ENCODE peak calls at places on chromosome 4, in six cellular contexts. One of them, this sample, is unnamed.

GRCh38 chr4:39067031-39067430 is 5.0 kb downstream of the KLHL5 start:
- DNase-seq in AG09309: no peak
- DNase-seq in natural killer cell: no peak
- DNase-seq in frontal cortex: no peak
- DNase-seq in neural crest cell: no peak
- DNase-seq in bronchial epithelial cell: no peak
- DNase-seq in this sample: no peak

GRCh38 chr4:83438719-83439118 is 16.9 kb downstream of the HELQ start:
- DNase-seq in bronchial epithelial cell: peak; percentile 41
- DNase-seq in neural crest cell: no peak
- DNase-seq in frontal cortex: no peak
- DNase-seq in AG09309: no peak
- DNase-seq in natural killer cell: no peak
- DNase-seq in this sample: no peak

GRCh38 chr4:26590639-26591038 is 6.8 kb downstream of the TBC1D19 start:
- DNase-seq in natural killer cell: no peak
- DNase-seq in neural crest cell: no peak
- DNase-seq in bronchial epithelial cell: peak; percentile 88
- DNase-seq in frontal cortex: no peak
- DNase-seq in AG09309: no peak
- DNase-seq in this sample: no peak

GRCh38 chr4:168677879-168678278 is 181.0 kb downstream of the PALLD start:
- DNase-seq in bronchial epithelial cell: no peak
- DNase-seq in AG09309: no peak
- DNase-seq in frontal cortex: no peak
- DNase-seq in neural crest cell: no peak
- DNase-seq in natural killer cell: no peak
- DNase-seq in this sample: no peak

GRCh38 chr4:168710353-168710946 is 213.6 kb downstream of the PALLD start:
- DNase-seq in natural killer cell: no peak
- DNase-seq in neural crest cell: no peak
- DNase-seq in bronchial epithelial cell: peak; percentile 74
- DNase-seq in AG09309: peak; percentile 33
- DNase-seq in frontal cortex: peak; percentile 16
- DNase-seq in this sample: peak; percentile 30

GRCh38 chr4:188719794-188720193 is 580.6 kb downstream of the TRIML1 start:
- DNase-seq in AG09309: no peak
- DNase-seq in bronchial epithelial cell: no peak
- DNase-seq in neural crest cell: no peak
- DNase-seq in frontal cortex: no peak
- DNase-seq in natural killer cell: no peak
- DNase-seq in this sample: no peak

GRCh38 chr4:137125011-137125410 is 407.3 kb downstream of the PCDH18 start:
- DNase-seq in frontal cortex: no peak
- DNase-seq in bronchial epithelial cell: no peak
- DNase-seq in AG09309: peak; percentile 40
- DNase-seq in natural killer cell: no peak
- DNase-seq in neural crest cell: no peak
- DNase-seq in this sample: no peak

GRCh38 chr4:138475116-138475515 is 233.0 kb upstream of the SLC7A11 start:
- DNase-seq in neural crest cell: no peak
- DNase-seq in frontal cortex: no peak
- DNase-seq in natural killer cell: no peak
- DNase-seq in AG09309: no peak
- DNase-seq in bronchial epithelial cell: no peak
- DNase-seq in this sample: no peak

GRCh38 chr4:99847362-99847976 is 30.8 kb downstream of the DAPP1 start:
- DNase-seq in natural killer cell: no peak
- DNase-seq in neural crest cell: no peak
- DNase-seq in AG09309: no peak
- DNase-seq in bronchial epithelial cell: no peak
- DNase-seq in frontal cortex: no peak
- DNase-seq in this sample: no peak

GRCh38 chr4:7186081-7186480 is 6.3 kb upstream of the SORCS2 start:
- DNase-seq in frontal cortex: no peak
- DNase-seq in neural crest cell: no peak
- DNase-seq in AG09309: no peak
- DNase-seq in bronchial epithelial cell: no peak
- DNase-seq in natural killer cell: no peak
- DNase-seq in this sample: peak; percentile 80

GRCh38 chr4:658031-658667 is 15.9 kb downstream of the ATP5ME start:
- DNase-seq in natural killer cell: no peak
- DNase-seq in bronchial epithelial cell: no peak
- DNase-seq in AG09309: no peak
- DNase-seq in neural crest cell: no peak
- DNase-seq in frontal cortex: no peak
- DNase-seq in this sample: no peak

GRCh38 chr4:3413675-3414420 is 27.9 kb upstream of the HGFAC start:
- DNase-seq in bronchial epithelial cell: no peak
- DNase-seq in AG09309: no peak
- DNase-seq in natural killer cell: no peak
- DNase-seq in frontal cortex: no peak
- DNase-seq in neural crest cell: peak; percentile 22
- DNase-seq in this sample: no peak

GRCh38 chr4:153651961-153652784 is 31.9 kb upstream of the TLR2 start:
- DNase-seq in AG09309: no peak
- DNase-seq in bronchial epithelial cell: peak; percentile 85
- DNase-seq in neural crest cell: no peak
- DNase-seq in natural killer cell: no peak
- DNase-seq in frontal cortex: no peak
- DNase-seq in this sample: peak; percentile 3

GRCh38 chr4:147407261-147408045 is 73.4 kb upstream of the EDNRA start:
- DNase-seq in neural crest cell: no peak
- DNase-seq in natural killer cell: no peak
- DNase-seq in frontal cortex: no peak
- DNase-seq in bronchial epithelial cell: no peak
- DNase-seq in AG09309: no peak
- DNase-seq in this sample: no peak

GRCh38 chr4:158847535-158847934 is 78.7 kb downstream of the FNIP2 start:
- DNase-seq in natural killer cell: no peak
- DNase-seq in bronchial epithelial cell: no peak
- DNase-seq in neural crest cell: no peak
- DNase-seq in AG09309: no peak
- DNase-seq in frontal cortex: no peak
- DNase-seq in this sample: no peak

GRCh38 chr4:56212774-56213173 is 174.5 kb downstream of the AASDH start:
- DNase-seq in neural crest cell: no peak
- DNase-seq in AG09309: no peak
- DNase-seq in bronchial epithelial cell: no peak
- DNase-seq in frontal cortex: no peak
- DNase-seq in natural killer cell: no peak
- DNase-seq in this sample: no peak

GRCh38 chr4:74451214-74451661 is 6.3 kb downstream of the AREG start:
- DNase-seq in bronchial epithelial cell: peak; percentile 74
- DNase-seq in neural crest cell: no peak
- DNase-seq in frontal cortex: no peak
- DNase-seq in natural killer cell: no peak
- DNase-seq in AG09309: no peak
- DNase-seq in this sample: no peak

GRCh38 chr4:118765399-118765798 is 70.5 kb downstream of the SEC24D start:
- DNase-seq in frontal cortex: no peak
- DNase-seq in natural killer cell: no peak
- DNase-seq in bronchial epithelial cell: peak; percentile 87
- DNase-seq in AG09309: peak; percentile 99
- DNase-seq in neural crest cell: no peak
- DNase-seq in this sample: peak; percentile 59

GRCh38 chr4:113616443-113616842 is 145.1 kb downstream of the CAMK2D start:
- DNase-seq in natural killer cell: no peak
- DNase-seq in neural crest cell: no peak
- DNase-seq in frontal cortex: no peak
- DNase-seq in AG09309: no peak
- DNase-seq in bronchial epithelial cell: no peak
- DNase-seq in this sample: no peak

GRCh38 chr4:171449082-171449481 is 364.1 kb upstream of the GALNTL6 start:
- DNase-seq in AG09309: no peak
- DNase-seq in frontal cortex: no peak
- DNase-seq in natural killer cell: no peak
- DNase-seq in bronchial epithelial cell: no peak
- DNase-seq in neural crest cell: no peak
- DNase-seq in this sample: no peak

GRCh38 chr4:78767350-78767749 is 8.8 kb upstream of the BMP2K start:
- DNase-seq in AG09309: no peak
- DNase-seq in neural crest cell: no peak
- DNase-seq in natural killer cell: no peak
- DNase-seq in frontal cortex: no peak
- DNase-seq in bronchial epithelial cell: no peak
- DNase-seq in this sample: no peak

GRCh38 chr4:110633358-110634319 is 10.8 kb upstream of the PITX2 start:
- DNase-seq in AG09309: no peak
- DNase-seq in natural killer cell: no peak
- DNase-seq in bronchial epithelial cell: no peak
- DNase-seq in neural crest cell: no peak
- DNase-seq in frontal cortex: peak; percentile 28
- DNase-seq in this sample: no peak

GRCh38 chr4:174864031-174864430 is 35.0 kb upstream of the GLRA3 start:
- DNase-seq in natural killer cell: no peak
- DNase-seq in frontal cortex: no peak
- DNase-seq in neural crest cell: no peak
- DNase-seq in AG09309: no peak
- DNase-seq in bronchial epithelial cell: no peak
- DNase-seq in this sample: no peak

GRCh38 chr4:20831746-20832145 is 131.5 kb downstream of the PACRGL start:
- DNase-seq in neural crest cell: no peak
- DNase-seq in natural killer cell: no peak
- DNase-seq in bronchial epithelial cell: no peak
- DNase-seq in frontal cortex: no peak
- DNase-seq in AG09309: no peak
- DNase-seq in this sample: no peak

GRCh38 chr4:3422241-3422801 is 19.4 kb upstream of the HGFAC start:
- DNase-seq in neural crest cell: no peak
- DNase-seq in AG09309: no peak
- DNase-seq in natural killer cell: no peak
- DNase-seq in frontal cortex: no peak
- DNase-seq in bronchial epithelial cell: no peak
- DNase-seq in this sample: no peak

GRCh38 chr4:138904793-138905192 is 110.8 kb upstream of the NOCT start:
- DNase-seq in bronchial epithelial cell: no peak
- DNase-seq in frontal cortex: no peak
- DNase-seq in natural killer cell: no peak
- DNase-seq in neural crest cell: no peak
- DNase-seq in AG09309: no peak
- DNase-seq in this sample: no peak

GRCh38 chr4:155666701-155667537 is at the start of gene GUCY1A1:
- DNase-seq in AG09309: no peak
- DNase-seq in frontal cortex: no peak
- DNase-seq in bronchial epithelial cell: no peak
- DNase-seq in natural killer cell: no peak
- DNase-seq in neural crest cell: peak; percentile 20
- DNase-seq in this sample: peak; percentile 52

GRCh38 chr4:126223784-126224407 is 909.1 kb downstream of the FAT4 start:
- DNase-seq in bronchial epithelial cell: peak; percentile 51
- DNase-seq in neural crest cell: no peak
- DNase-seq in AG09309: no peak
- DNase-seq in natural killer cell: no peak
- DNase-seq in frontal cortex: no peak
- DNase-seq in this sample: no peak

GRCh38 chr4:1870328-1870577 is 940 bp upstream of the NSD2 start:
- DNase-seq in natural killer cell: peak; percentile 84
- DNase-seq in frontal cortex: peak; percentile 62
- DNase-seq in neural crest cell: peak; percentile 72
- DNase-seq in AG09309: no peak
- DNase-seq in bronchial epithelial cell: peak; percentile 70
- DNase-seq in this sample: peak; percentile 88

GRCh38 chr4:4254666-4255065 is 6.6 kb upstream of the TMEM128 start:
- DNase-seq in AG09309: no peak
- DNase-seq in bronchial epithelial cell: no peak
- DNase-seq in frontal cortex: peak; percentile 48
- DNase-seq in natural killer cell: no peak
- DNase-seq in neural crest cell: no peak
- DNase-seq in this sample: no peak

This sample was measured in D341Med.